ENCODE peak calls at places on chromosomes 5 and 9, in seven cellular contexts. L is Caco-2; J is lung; Y is GM10248; C is body of pancreas; D is CD4-positive, alpha-beta T cell; H is ovary. M is an unnamed sample.
A peak's percentile ranks its signal among the peaks of the same experiment; 100 is the strongest.

GRCh38 chr9:88773627-88774244 is 217.5 kb upstream of the S1PR3 start:
- DNase-seq in L (no peak), D (no peak), H (no peak), C (no peak), Y (no peak), J (no peak), M (no peak)

GRCh38 chr9:112020680-112021596 is 124.3 kb downstream of the UGCG start:
- DNase-seq in D (no peak), H (no peak), Y (peak; percentile 31), J (no peak), C (no peak), L (no peak), M (no peak)

GRCh38 chr5:93755716-93756115 is 14.3 kb upstream of the POU5F2 start:
- DNase-seq in C (no peak), D (no peak), H (no peak), L (no peak), J (no peak), Y (no peak), M (no peak)

GRCh38 chr5:36001032-36001431 is 9.8 kb upstream of the UGT3A1 start:
- DNase-seq in H (no peak), C (no peak), D (no peak), Y (no peak), J (no peak), L (no peak), M (no peak)

GRCh38 chr9:81833563-81834345 is 94.5 kb upstream of the SPATA31D4 start:
- DNase-seq in D (no peak), Y (no peak), C (no peak), L (no peak), H (peak; percentile 37), J (no peak), M (no peak)

GRCh38 chr9:97723819-97724218 is 26.7 kb upstream of the XPA start:
- DNase-seq in L (no peak), D (no peak), C (no peak), J (no peak), Y (no peak), H (no peak), M (no peak)

GRCh38 chr5:14579246-14579645 is 2.3 kb upstream of the OTULINL start:
- DNase-seq in C (no peak), L (no peak), J (no peak), Y (no peak), H (no peak), D (no peak), M (no peak)

GRCh38 chr9:6552738-6553121 is 92.8 kb downstream of the GLDC start:
- DNase-seq in C (no peak), H (no peak), D (no peak), J (no peak), L (no peak), Y (no peak), M (no peak)

GRCh38 chr9:4117835-4118610 is 181.8 kb downstream of the GLIS3 start:
- DNase-seq in D (peak; percentile 28), Y (peak; percentile 53), L (peak; percentile 8), H (no peak), C (no peak), J (no peak), M (no peak)

GRCh38 chr9:34675048-34675714 is 12.7 kb upstream of the CCL27 start:
- DNase-seq in J (peak; percentile 46), D (peak; percentile 14), H (no peak), C (peak; percentile 59), L (peak; percentile 88), Y (peak; percentile 72), M (no peak)

GRCh38 chr5:98997000-98997399 is 68.2 kb upstream of the CHD1 start:
- DNase-seq in Y (no peak), J (no peak), H (no peak), C (no peak), L (no peak), D (no peak), M (no peak)

GRCh38 chr5:178234753-178235599 is 2.4 kb upstream of the PHYKPL start:
- DNase-seq in C (peak; percentile 71), Y (peak; percentile 81), J (peak; percentile 71), L (peak; percentile 68), D (peak; percentile 68), H (no peak), M (no peak)

GRCh38 chr9:97940707-97941106 is 2.7 kb upstream of the HEMGN start:
- DNase-seq in J (no peak), Y (no peak), D (no peak), C (no peak), H (no peak), L (no peak), M (no peak)

GRCh38 chr9:127519301-127520166 is 68.2 kb downstream of the LRSAM1 start:
- DNase-seq in C (no peak), J (peak; percentile 37), D (no peak), Y (peak; percentile 55), H (no peak), L (no peak), M (peak; percentile 97)

GRCh38 chr5:127012933-127013332 is 17.4 kb downstream of the MARCHF3 start:
- DNase-seq in J (no peak), D (no peak), Y (no peak), C (no peak), L (no peak), H (no peak), M (no peak)

GRCh38 chr5:65100846-65101678 is 332.3 kb downstream of the CWC27 start:
- DNase-seq in Y (peak; percentile 45), L (peak; percentile 73), C (peak; percentile 67), D (no peak), J (peak; percentile 53), H (peak; percentile 63), M (no peak)

GRCh38 chr5:151906246-151906645 is 18.4 kb downstream of the GLRA1 start:
- DNase-seq in D (no peak), C (no peak), J (no peak), L (no peak), Y (no peak), H (no peak), M (no peak)

GRCh38 chr9:120443489-120443888 is 136.5 kb downstream of the CDK5RAP2 start:
- DNase-seq in C (no peak), Y (no peak), J (no peak), D (no peak), H (no peak), L (no peak), M (no peak)

GRCh38 chr9:125758986-125759811 is 12.0 kb downstream of the PBX3 start:
- DNase-seq in L (peak; percentile 28), D (no peak), J (no peak), C (no peak), H (no peak), Y (no peak), M (no peak)

GRCh38 chr5:170375283-170375682 is 13.9 kb downstream of the KCNMB1 start:
- DNase-seq in L (no peak), J (no peak), C (no peak), H (no peak), Y (no peak), D (no peak), M (no peak)

DNA sequence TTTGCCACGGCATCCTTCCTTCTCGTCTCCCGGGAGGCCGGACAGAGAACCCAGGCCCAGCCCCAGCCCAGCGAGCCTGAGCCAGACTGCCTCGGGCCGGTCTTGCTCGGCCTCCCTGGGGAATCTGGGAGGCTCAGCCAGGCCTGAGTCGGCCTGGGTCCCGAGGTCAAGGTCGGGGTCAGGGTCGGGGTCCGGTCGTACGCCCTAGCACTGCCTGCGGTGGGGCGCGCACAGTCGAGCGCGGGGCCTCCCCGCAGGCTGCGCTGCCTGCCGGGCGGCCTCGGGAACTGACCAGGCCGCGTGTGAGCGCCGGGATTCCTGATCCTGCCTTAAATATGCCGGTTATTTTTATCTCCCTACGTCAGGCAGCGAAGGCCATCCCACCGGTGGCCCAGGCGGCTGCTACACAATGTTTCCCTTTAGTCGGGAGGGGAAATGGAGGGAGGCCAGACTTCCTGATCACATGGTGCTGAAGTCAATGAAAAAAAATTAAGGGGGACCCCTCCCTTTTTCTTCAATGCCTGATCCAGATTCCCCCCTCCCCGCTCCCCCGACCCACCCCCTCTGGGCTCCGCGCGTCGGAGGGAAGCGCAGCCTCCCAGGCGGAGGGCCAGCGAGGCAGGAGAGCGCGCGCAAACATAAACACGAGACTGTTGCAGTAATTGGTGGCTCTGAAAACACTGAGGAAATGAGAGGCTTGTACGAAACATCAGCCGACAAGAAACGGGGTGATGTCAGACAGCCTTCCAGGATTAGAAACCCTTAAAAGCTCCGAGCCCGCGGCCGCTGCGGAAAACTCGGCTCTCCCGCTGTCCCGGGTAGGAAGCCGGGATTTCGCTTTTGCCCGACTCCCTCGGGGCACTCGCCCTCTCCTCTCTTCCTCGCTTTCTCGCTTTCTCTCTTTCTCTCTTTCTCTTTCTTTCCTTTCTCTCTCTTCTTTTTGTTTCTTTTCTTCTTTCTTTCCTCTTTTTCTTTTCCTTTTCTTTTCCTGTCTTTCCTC is 148.2 kb upstream of the KLF4 start:
- DNase-seq in D (no peak), C (peak; percentile 65), J (peak; percentile 82), Y (peak; percentile 42), L (peak; percentile 17), H (peak; percentile 97), M (no peak)
- TF ChIP-seq CTCF in D (no peak), C (peak; percentile 3), J (no peak), Y (no peak), L (no peak), H (peak; percentile 66), M (no peak)

DNA sequence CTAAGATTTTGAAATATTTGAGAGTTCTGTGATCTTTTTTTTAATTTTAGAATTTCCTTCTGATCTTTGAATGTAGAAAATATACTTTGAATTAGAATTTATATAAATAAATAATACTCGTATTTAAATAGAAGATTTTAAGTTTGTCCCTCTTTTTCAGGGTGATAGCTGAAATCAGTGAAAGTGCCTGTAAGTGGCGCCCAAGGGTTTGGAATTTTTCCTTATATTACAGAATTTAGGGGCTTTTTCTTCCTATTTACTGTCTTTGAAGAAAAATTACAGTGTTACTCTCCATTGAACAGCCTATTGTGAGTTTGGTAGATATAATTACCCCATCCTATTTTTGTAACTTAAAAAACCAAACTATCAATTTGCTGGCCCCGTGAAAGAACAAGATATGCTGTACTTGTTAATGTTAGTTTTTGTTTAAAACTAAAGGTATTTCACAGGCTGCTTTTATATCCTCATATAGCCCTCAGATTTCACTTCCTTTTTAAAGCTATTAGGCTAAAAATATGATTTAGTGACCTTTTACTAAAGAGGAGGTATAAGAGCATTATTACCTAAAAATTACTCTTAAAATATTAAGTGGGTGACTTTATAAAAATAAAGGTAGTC is 3.2 kb downstream of the MAP3K1 start:
- DNase-seq in J (no peak), C (no peak), H (no peak), Y (no peak), D (no peak), L (no peak), M (no peak)
- TF ChIP-seq CTCF in J (no peak), C (no peak), H (no peak), Y (no peak), D (peak; percentile 33), L (peak; percentile 30), M (peak; percentile 78)

GRCh38 chr5:104273725-104274124 is 711.1 kb upstream of the NUDT12 start:
- DNase-seq in C (no peak), L (no peak), J (no peak), H (no peak), Y (no peak), D (no peak), M (no peak)
- TF ChIP-seq CTCF in C (no peak), L (no peak), J (no peak), H (no peak), Y (no peak), D (no peak), M (no peak)

DNA sequence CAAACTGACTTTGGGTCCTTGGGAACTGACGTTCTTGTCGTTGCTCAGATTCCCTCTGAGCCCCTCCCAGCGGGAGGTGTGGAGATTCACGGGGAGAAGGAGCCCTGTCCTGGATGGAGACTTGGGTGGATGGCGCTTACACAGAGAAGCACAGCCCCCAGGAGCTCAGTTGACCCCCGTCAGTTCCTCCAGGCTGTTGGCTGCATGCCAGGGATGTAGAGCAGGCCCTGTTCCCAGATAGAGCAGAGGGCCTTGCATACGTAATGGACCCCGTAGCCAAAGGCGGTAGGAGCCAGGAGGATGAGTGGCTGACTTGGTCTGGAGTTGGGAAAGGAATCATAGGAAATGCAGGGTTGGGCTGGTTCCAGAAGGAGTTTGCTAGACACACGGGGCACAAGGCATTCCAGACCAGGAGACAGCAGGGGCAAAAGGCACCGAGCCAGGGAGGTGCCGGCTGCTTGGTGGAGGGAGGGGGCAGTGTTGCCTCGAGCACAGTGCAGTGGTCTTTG is 2.5 kb downstream of the PMPCA start:
- DNase-seq in Y (no peak), J (no peak), L (no peak), D (no peak), H (no peak), C (no peak), M (no peak)
- TF ChIP-seq CTCF in Y (no peak), J (no peak), L (no peak), D (no peak), H (no peak), C (no peak), M (no peak)